ENCODE peak calls at places on chromosome 14, in four cellular contexts. One of them, this sample, is unnamed.
A peak's percentile ranks its signal among the peaks of the same experiment; 100 is the strongest.

GRCh38 chr14:91957876-91958313 is 10.4 kb upstream of the FBLN5 start:
- DNase-seq in lower leg skin: peak; percentile 26
- DNase-seq in stimulated activated CD4-positive, alpha-beta T cell treated with anti-CD3 and anti-CD28 coated beads, TNF-alpha, amount 100 ng/mL, for 24 hours: no peak
- DNase-seq in endodermal cell: no peak
- DNase-seq in this sample: no peak

GRCh38 chr14:77151245-77151644 is 9.7 kb upstream of the ZDHHC22 start:
- DNase-seq in stimulated activated CD4-positive, alpha-beta T cell treated with anti-CD3 and anti-CD28 coated beads, TNF-alpha, amount 100 ng/mL, for 24 hours: no peak
- DNase-seq in endodermal cell: peak; percentile 86
- DNase-seq in lower leg skin: no peak
- DNase-seq in this sample: peak; percentile 65

GRCh38 chr14:95250126-95250824 is 69.4 kb downstream of the CLMN start:
- DNase-seq in lower leg skin: no peak
- DNase-seq in endodermal cell: no peak
- DNase-seq in stimulated activated CD4-positive, alpha-beta T cell treated with anti-CD3 and anti-CD28 coated beads, TNF-alpha, amount 100 ng/mL, for 24 hours: no peak
- DNase-seq in this sample: peak; percentile 4

GRCh38 chr14:77965919-77966435 is 166.1 kb downstream of the ADCK1 start:
- DNase-seq in stimulated activated CD4-positive, alpha-beta T cell treated with anti-CD3 and anti-CD28 coated beads, TNF-alpha, amount 100 ng/mL, for 24 hours: no peak
- DNase-seq in lower leg skin: no peak
- DNase-seq in endodermal cell: peak; percentile 78
- DNase-seq in this sample: peak; percentile 66

GRCh38 chr14:76844223-76844622 is 18.0 kb downstream of the LRRC74A start:
- DNase-seq in endodermal cell: peak; percentile 76
- DNase-seq in lower leg skin: peak; percentile 90
- DNase-seq in stimulated activated CD4-positive, alpha-beta T cell treated with anti-CD3 and anti-CD28 coated beads, TNF-alpha, amount 100 ng/mL, for 24 hours: peak; percentile 18
- DNase-seq in this sample: peak; percentile 69

GRCh38 chr14:61475316-61475715 is 153.9 kb downstream of the PRKCH start:
- DNase-seq in lower leg skin: no peak
- DNase-seq in endodermal cell: no peak
- DNase-seq in stimulated activated CD4-positive, alpha-beta T cell treated with anti-CD3 and anti-CD28 coated beads, TNF-alpha, amount 100 ng/mL, for 24 hours: no peak
- DNase-seq in this sample: no peak

GRCh38 chr14:29648045-29648444 is 279.6 kb downstream of the PRKD1 start:
- DNase-seq in lower leg skin: no peak
- DNase-seq in endodermal cell: no peak
- DNase-seq in stimulated activated CD4-positive, alpha-beta T cell treated with anti-CD3 and anti-CD28 coated beads, TNF-alpha, amount 100 ng/mL, for 24 hours: no peak
- DNase-seq in this sample: no peak

GRCh38 chr14:70906785-70907171 is 481 bp upstream of the PCNX1 start:
- DNase-seq in stimulated activated CD4-positive, alpha-beta T cell treated with anti-CD3 and anti-CD28 coated beads, TNF-alpha, amount 100 ng/mL, for 24 hours: no peak
- DNase-seq in lower leg skin: peak; percentile 81
- DNase-seq in endodermal cell: no peak
- DNase-seq in this sample: no peak

GRCh38 chr14:56295743-56296142 is 177.5 kb downstream of the PELI2 start:
- DNase-seq in lower leg skin: no peak
- DNase-seq in stimulated activated CD4-positive, alpha-beta T cell treated with anti-CD3 and anti-CD28 coated beads, TNF-alpha, amount 100 ng/mL, for 24 hours: no peak
- DNase-seq in endodermal cell: no peak
- DNase-seq in this sample: no peak

GRCh38 chr14:88825078-88825458 is 617 bp downstream of the TTC8 start:
- DNase-seq in lower leg skin: no peak
- DNase-seq in stimulated activated CD4-positive, alpha-beta T cell treated with anti-CD3 and anti-CD28 coated beads, TNF-alpha, amount 100 ng/mL, for 24 hours: no peak
- DNase-seq in endodermal cell: no peak
- DNase-seq in this sample: no peak

GRCh38 chr14:32224731-32225377 is 21.8 kb upstream of the RNU6-8 start:
- DNase-seq in stimulated activated CD4-positive, alpha-beta T cell treated with anti-CD3 and anti-CD28 coated beads, TNF-alpha, amount 100 ng/mL, for 24 hours: no peak
- DNase-seq in endodermal cell: peak; percentile 65
- DNase-seq in lower leg skin: no peak
- DNase-seq in this sample: peak; percentile 79

GRCh38 chr14:34693228-34693939 is 21.0 kb downstream of the CFL2 start:
- DNase-seq in stimulated activated CD4-positive, alpha-beta T cell treated with anti-CD3 and anti-CD28 coated beads, TNF-alpha, amount 100 ng/mL, for 24 hours: no peak
- DNase-seq in lower leg skin: no peak
- DNase-seq in endodermal cell: peak; percentile 87
- DNase-seq in this sample: peak; percentile 61

GRCh38 chr14:25237845-25238244 is 187.9 kb upstream of the STXBP6 start:
- DNase-seq in stimulated activated CD4-positive, alpha-beta T cell treated with anti-CD3 and anti-CD28 coated beads, TNF-alpha, amount 100 ng/mL, for 24 hours: no peak
- DNase-seq in lower leg skin: no peak
- DNase-seq in endodermal cell: peak; percentile 80
- DNase-seq in this sample: peak; percentile 74

GRCh38 chr14:75343914-75344313 is 65.3 kb downstream of the FOS start:
- DNase-seq in stimulated activated CD4-positive, alpha-beta T cell treated with anti-CD3 and anti-CD28 coated beads, TNF-alpha, amount 100 ng/mL, for 24 hours: no peak
- DNase-seq in lower leg skin: no peak
- DNase-seq in endodermal cell: no peak
- DNase-seq in this sample: no peak

GRCh38 chr14:94110552-94111181 is at the start of gene IFI27:
- DNase-seq in lower leg skin: peak; percentile 85
- DNase-seq in endodermal cell: peak; percentile 37
- DNase-seq in stimulated activated CD4-positive, alpha-beta T cell treated with anti-CD3 and anti-CD28 coated beads, TNF-alpha, amount 100 ng/mL, for 24 hours: no peak
- DNase-seq in this sample: peak; percentile 35

GRCh38 chr14:41615011-41615595 is 8.4 kb downstream of the LRFN5 start:
- DNase-seq in lower leg skin: no peak
- DNase-seq in endodermal cell: no peak
- DNase-seq in stimulated activated CD4-positive, alpha-beta T cell treated with anti-CD3 and anti-CD28 coated beads, TNF-alpha, amount 100 ng/mL, for 24 hours: no peak
- DNase-seq in this sample: no peak

GRCh38 chr14:104746951-104747481 is 5.9 kb upstream of the SIVA1 start:
- DNase-seq in stimulated activated CD4-positive, alpha-beta T cell treated with anti-CD3 and anti-CD28 coated beads, TNF-alpha, amount 100 ng/mL, for 24 hours: no peak
- DNase-seq in lower leg skin: no peak
- DNase-seq in endodermal cell: no peak
- DNase-seq in this sample: no peak

GRCh38 chr14:61337893-61338292 is 16.5 kb downstream of the PRKCH start:
- DNase-seq in stimulated activated CD4-positive, alpha-beta T cell treated with anti-CD3 and anti-CD28 coated beads, TNF-alpha, amount 100 ng/mL, for 24 hours: no peak
- DNase-seq in endodermal cell: no peak
- DNase-seq in lower leg skin: no peak
- DNase-seq in this sample: no peak

GRCh38 chr14:33762462-33762861 is 188.4 kb downstream of the EGLN3 start:
- DNase-seq in endodermal cell: no peak
- DNase-seq in stimulated activated CD4-positive, alpha-beta T cell treated with anti-CD3 and anti-CD28 coated beads, TNF-alpha, amount 100 ng/mL, for 24 hours: no peak
- DNase-seq in lower leg skin: no peak
- DNase-seq in this sample: no peak

GRCh38 chr14:101521978-101522377 is 39.3 kb upstream of the DIO3 start:
- DNase-seq in stimulated activated CD4-positive, alpha-beta T cell treated with anti-CD3 and anti-CD28 coated beads, TNF-alpha, amount 100 ng/mL, for 24 hours: no peak
- DNase-seq in endodermal cell: no peak
- DNase-seq in lower leg skin: no peak
- DNase-seq in this sample: no peak

GRCh38 chr14:77605392-77605978 is 11.0 kb downstream of the SPTLC2 start:
- DNase-seq in endodermal cell: no peak
- DNase-seq in stimulated activated CD4-positive, alpha-beta T cell treated with anti-CD3 and anti-CD28 coated beads, TNF-alpha, amount 100 ng/mL, for 24 hours: no peak
- DNase-seq in lower leg skin: no peak
- DNase-seq in this sample: no peak

GRCh38 chr14:59161571-59162175 is 26.8 kb upstream of the DAAM1 start:
- DNase-seq in lower leg skin: no peak
- DNase-seq in endodermal cell: no peak
- DNase-seq in stimulated activated CD4-positive, alpha-beta T cell treated with anti-CD3 and anti-CD28 coated beads, TNF-alpha, amount 100 ng/mL, for 24 hours: no peak
- DNase-seq in this sample: no peak

GRCh38 chr14:69695664-69696527 is 71.0 kb upstream of the SRSF5 start:
- DNase-seq in stimulated activated CD4-positive, alpha-beta T cell treated with anti-CD3 and anti-CD28 coated beads, TNF-alpha, amount 100 ng/mL, for 24 hours: no peak
- DNase-seq in endodermal cell: peak; percentile 80
- DNase-seq in lower leg skin: peak; percentile 84
- DNase-seq in this sample: peak; percentile 78

GRCh38 chr14:66009104-66009503 is 477.1 kb upstream of the CCDC196 start:
- DNase-seq in stimulated activated CD4-positive, alpha-beta T cell treated with anti-CD3 and anti-CD28 coated beads, TNF-alpha, amount 100 ng/mL, for 24 hours: no peak
- DNase-seq in lower leg skin: no peak
- DNase-seq in endodermal cell: peak; percentile 53
- DNase-seq in this sample: peak; percentile 77

This sample was measured in islet precursor cell.